ENCODE peak calls at places on chromosomes 6 and 20, in four cellular contexts. F, I, L and O are unnamed samples.

GRCh38 chr6:135334169-135334568 is 153.1 kb downstream of the MYB start:
- DNase-seq in F (no peak), L (peak; percentile 52), I (no peak), O (no peak)

GRCh38 chr20:50870572-50871161 is 60.6 kb downstream of the ADNP start:
- DNase-seq in F (no peak), I (no peak), L (peak; percentile 57), O (no peak)

GRCh38 chr6:38997128-38997761 is 51.3 kb upstream of the GLP1R start:
- DNase-seq in L (peak; percentile 15), I (no peak), F (peak; percentile 55), O (peak; percentile 26)

GRCh38 chr6:135209803-135210202 is 28.7 kb downstream of the MYB start:
- DNase-seq in L (peak; percentile 24), F (no peak), I (no peak), O (no peak)

GRCh38 chr6:5837323-5837722 is 169.4 kb downstream of the NRN1 start:
- DNase-seq in I (no peak), L (no peak), F (no peak), O (no peak)

GRCh38 chr20:25632940-25633790 is 9.4 kb upstream of the NANP start:
- DNase-seq in L (no peak), F (no peak), I (no peak), O (no peak)

GRCh38 chr6:33967966-33968724 is 164.3 kb upstream of the MLN start:
- DNase-seq in I (no peak), L (no peak), F (no peak), O (no peak)

GRCh38 chr6:139577124-139577800 is 202.8 kb upstream of the CITED2 start:
- DNase-seq in I (no peak), L (peak; percentile 70), F (no peak), O (no peak)

GRCh38 chr20:51036827-51037229 is 13.9 kb upstream of the KCNG1 start:
- DNase-seq in I (no peak), F (no peak), L (no peak), O (no peak)

GRCh38 chr6:44224154-44224977 is 971 bp downstream of the SLC29A1 start:
- DNase-seq in L (peak; percentile 15), I (no peak), F (peak; percentile 36), O (peak; percentile 74)

GRCh38 chr6:33249732-33250625 is 21.7 kb downstream of the VPS52 start:
- DNase-seq in L (peak; percentile 84), F (no peak), I (no peak), O (no peak)

GRCh38 chr6:124028117-124028516 is 224.5 kb downstream of the NKAIN2 start:
- DNase-seq in F (no peak), L (no peak), I (no peak), O (no peak)

GRCh38 chr20:64079273-64080012 is at the start of gene RGS19:
- DNase-seq in L (peak; percentile 67), F (peak; percentile 77), I (no peak), O (peak; percentile 87)

GRCh38 chr6:159978291-159979135 is 9.6 kb downstream of the IGF2R start:
- DNase-seq in F (peak; percentile 50), L (peak; percentile 42), I (no peak), O (peak; percentile 35)

GRCh38 chr6:38259736-38260135 is 380.0 kb downstream of the BTBD9 start:
- DNase-seq in F (no peak), I (no peak), L (peak; percentile 87), O (no peak)

GRCh38 chr6:151475653-151476523 is 17.9 kb upstream of the CCDC170 start:
- DNase-seq in I (no peak), L (peak; percentile 39), F (peak; percentile 42), O (peak; percentile 68)

GRCh38 chr6:4358414-4359107 is 223.2 kb upstream of the ECI2 start:
- DNase-seq in I (peak; percentile 16), F (no peak), L (peak; percentile 100), O (no peak)

GRCh38 chr6:98769546-98769945 is 64.8 kb upstream of the POU3F2 start:
- DNase-seq in F (peak; percentile 6), L (peak; percentile 64), I (no peak), O (peak; percentile 27)

GRCh38 chr6:113281014-113281810 is 575.9 kb upstream of the MARCKS start:
- DNase-seq in L (peak; percentile 39), I (no peak), F (no peak), O (no peak)

GRCh38 chr20:51536116-51537069 is 6.1 kb downstream of the NFATC2 start:
- DNase-seq in F (no peak), I (no peak), L (no peak), O (peak; percentile 46)

GRCh38 chr20:10762216-10762615 is 88.4 kb upstream of the JAG1 start:
- DNase-seq in F (no peak), L (no peak), I (no peak), O (no peak)

GRCh38 chr20:17024513-17025105 is 202.2 kb upstream of the PCSK2 start:
- DNase-seq in I (no peak), F (no peak), L (peak; percentile 91), O (no peak)

GRCh38 chr6:80535914-80536565 is 429.6 kb downstream of the BCKDHB start:
- DNase-seq in L (peak; percentile 49), I (no peak), F (no peak), O (no peak)

GRCh38 chr20:61531553-61532345 is 279.7 kb downstream of the CDH4 start:
- DNase-seq in F (no peak), I (no peak), L (peak; percentile 81), O (no peak)

GRCh38 chr20:51013577-51014330 is 9.2 kb downstream of the KCNG1 start:
- DNase-seq in I (no peak), L (no peak), F (no peak), O (no peak)

GRCh38 chr6:3422457-3422816 is 34.4 kb downstream of the SLC22A23 start:
- DNase-seq in F (no peak), I (no peak), L (no peak), O (no peak)

GRCh38 chr6:139028658-139029469 is at the start of gene ABRACL:
- DNase-seq in I (peak; percentile 11), L (peak; percentile 79), F (peak; percentile 88), O (peak; percentile 76)

GRCh38 chr6:24718449-24719124 is 367 bp downstream of the C6orf62 start:
- DNase-seq in L (no peak), I (no peak), F (no peak), O (peak; percentile 25)

GRCh38 chr20:53942121-53942816 is 128.1 kb downstream of the BCAS1 start:
- DNase-seq in I (no peak), L (peak; percentile 50), F (no peak), O (peak; percentile 63)

GRCh38 chr6:112910256-112910655 is 563.1 kb downstream of the RFPL4B start:
- DNase-seq in I (no peak), F (no peak), L (peak; percentile 75), O (no peak)

GRCh38 chr6:84554069-84554468 is 210.3 kb downstream of the TBX18 start:
- DNase-seq in F (no peak), I (no peak), L (peak; percentile 8), O (no peak)

GRCh38 chr6:19715166-19715558 is 122.0 kb upstream of the ID4 start:
- DNase-seq in F (no peak), L (peak; percentile 70), I (no peak), O (no peak)

GRCh38 chr6:35388023-35388422 is 45.7 kb downstream of the PPARD start:
- DNase-seq in L (no peak), I (no peak), F (no peak), O (peak; percentile 33)

GRCh38 chr6:35392773-35393672 is 50.7 kb downstream of the PPARD start:
- DNase-seq in F (no peak), L (no peak), I (no peak), O (no peak)

GRCh38 chr6:35388772-35389352 is 46.5 kb downstream of the PPARD start:
- DNase-seq in F (no peak), I (no peak), L (no peak), O (no peak)

GRCh38 chr6:35392111-35392702 is 49.8 kb downstream of the PPARD start:
- DNase-seq in L (peak; percentile 39), F (no peak), I (no peak), O (no peak)

DNA sequence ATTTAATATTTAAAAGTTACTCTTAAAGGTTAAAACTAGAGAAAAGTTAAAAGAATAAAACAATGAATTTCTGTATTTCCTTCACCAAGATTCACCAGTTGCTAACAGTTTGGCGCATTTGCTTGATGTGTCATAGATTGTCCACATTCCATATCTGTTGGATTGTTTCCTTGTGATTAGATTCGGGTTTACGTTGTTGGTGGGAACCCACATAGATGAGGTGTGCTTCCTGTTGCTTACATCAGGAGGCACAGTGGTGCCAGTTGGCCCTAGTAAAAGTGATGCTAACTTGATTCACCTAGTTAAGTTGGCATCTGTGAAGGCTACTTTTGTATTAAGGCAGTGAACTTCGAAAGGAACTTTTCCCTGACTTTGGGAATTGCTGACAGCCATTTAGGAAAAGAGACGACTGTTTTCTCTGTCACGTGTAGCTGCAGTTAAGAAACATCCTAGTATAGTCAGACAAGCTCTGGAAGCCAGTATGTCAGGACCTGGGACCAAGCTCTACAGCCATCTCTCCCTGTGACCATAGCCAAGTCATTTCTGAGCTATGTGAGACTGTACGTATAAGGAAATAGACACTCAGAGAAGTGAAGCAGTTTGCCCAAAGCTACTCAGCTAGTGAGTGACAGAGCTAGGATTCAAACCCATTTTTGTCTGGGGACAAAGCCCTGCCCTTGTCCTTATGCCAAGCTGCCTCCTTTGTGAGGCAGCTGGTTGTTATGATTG is 49.0 kb downstream of the PPARD start:
- DNase-seq in I (no peak), F (no peak), L (peak; percentile 98), O (no peak)
- TF ChIP-seq CTCF in I (no peak), F (no peak), L (peak; percentile 11), O (no peak)

GRCh38 chr20:40966103-40966502 is 62.5 kb upstream of the TOP1 start:
- DNase-seq in I (no peak), F (peak; percentile 41), L (no peak), O (peak; percentile 95)
- TF ChIP-seq CTCF in I (no peak), F (peak; percentile 56), L (peak; percentile 44), O (peak; percentile 91)

DNA sequence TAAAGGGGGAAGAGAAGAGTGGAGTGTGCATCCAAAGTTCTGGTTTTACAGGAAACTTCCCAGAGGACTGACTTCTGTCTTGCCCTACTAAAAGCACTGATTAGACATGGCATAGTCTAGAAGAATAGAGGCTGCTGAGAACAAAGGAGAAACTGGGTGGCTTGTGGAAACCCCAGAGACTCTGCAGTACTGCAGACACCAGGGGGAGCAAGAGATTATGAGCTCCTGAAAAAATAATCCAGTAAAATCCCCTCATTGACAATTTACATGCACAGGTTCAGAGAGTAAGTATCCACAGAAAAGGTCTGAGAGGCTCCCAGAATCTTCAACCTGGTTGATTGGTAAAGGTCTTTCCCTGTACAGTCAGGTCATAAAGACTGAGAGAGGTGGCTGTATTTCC is 48.7 kb upstream of the CLVS2 start:
- DNase-seq in L (no peak), F (peak; percentile 28), I (no peak), O (no peak)
- TF ChIP-seq CTCF in L (no peak), F (peak; percentile 69), I (no peak), O (peak; percentile 36)

GRCh38 chr20:54980321-54980960 is 505.0 kb downstream of the DOK5 start:
- DNase-seq in F (no peak), I (no peak), L (peak; percentile 28), O (peak; percentile 4)
- TF ChIP-seq CTCF in F (peak; percentile 58), I (peak; percentile 19), L (no peak), O (peak; percentile 75)